ENCODE peak calls at places on chromosomes 1 and 21, in seven cellular contexts. R is A549, X is Panc1, G is HCT116, C is GM12878, S is GM23338, J is HepG2. W is an unnamed sample.

GRCh38 chr1:182405578-182405977 is 5.1 kb upstream of the TEDDM1 start:
- DNase-seq in R (no peak), X (no peak), G (no peak), C (no peak), S (no peak), J (no peak), W (no peak)

GRCh38 chr1:226342656-226343055 is 33.7 kb upstream of the LIN9 start:
- DNase-seq in R (no peak), X (no peak), G (no peak), C (no peak), S (no peak), J (no peak), W (no peak)

GRCh38 chr1:180365039-180365438 is 135.0 kb downstream of the LHX4 start:
- DNase-seq in R (no peak), X (no peak), G (no peak), C (no peak), S (peak), J (peak), W (peak)

GRCh38 chr1:145958734-145959133 is 917 bp upstream of the LIX1L start:
- DNase-seq in R (no peak), X (no peak), G (no peak), C (no peak), S (no peak), J (no peak), W (no peak)

GRCh38 chr1:41174170-41174569 is 67.9 kb downstream of the SCMH1 start:
- DNase-seq in R (no peak), X (no peak), G (no peak), C (no peak), S (no peak), J (no peak), W (no peak)

GRCh38 chr1:165303415-165303814 is 53.1 kb downstream of the LMX1A start:
- DNase-seq in R (no peak), X (no peak), G (no peak), C (no peak), S (peak), J (no peak), W (no peak)

GRCh38 chr1:2945821-2946231 is 75.4 kb upstream of the ACTRT2 start:
- DNase-seq in R (no peak), X (no peak), G (no peak), C (no peak), S (no peak), J (no peak), W (no peak)

GRCh38 chr1:35448344-35448801 is 108.8 kb downstream of the KIAA0319L start:
- DNase-seq in R (no peak), X (no peak), G (no peak), C (no peak), S (no peak), J (peak), W (peak)

GRCh38 chr1:92862605-92863004 is 30.8 kb downstream of the RPL5 start:
- DNase-seq in R (no peak), X (no peak), G (no peak), C (no peak), S (no peak), J (no peak), W (no peak)

GRCh38 chr1:153882296-153882912 is 40.4 kb downstream of the GATAD2B start:
- DNase-seq in R (no peak), X (no peak), G (no peak), C (no peak), S (peak), J (no peak), W (no peak)

GRCh38 chr1:224700915-224701531 is 84.9 kb downstream of the CNIH3 start:
- DNase-seq in R (peak), X (no peak), G (peak), C (peak), S (peak), J (peak), W (peak)

GRCh38 chr1:33634806-33635205 is 162.4 kb downstream of the ZSCAN20 start:
- DNase-seq in R (peak), X (no peak), G (peak), C (no peak), S (peak), J (peak), W (peak)

GRCh38 chr1:184875218-184875617 is 99.1 kb downstream of the NIBAN1 start:
- DNase-seq in R (no peak), X (no peak), G (no peak), C (no peak), S (no peak), J (no peak), W (no peak)

GRCh38 chr1:210262167-210262896 is 29.7 kb downstream of the SERTAD4 start:
- DNase-seq in R (no peak), X (no peak), G (no peak), C (no peak), S (no peak), J (peak), W (no peak)

GRCh38 chr1:51750729-51751128 is 127.8 kb downstream of the NRDC start:
- DNase-seq in R (no peak), X (no peak), G (no peak), C (no peak), S (no peak), J (no peak), W (no peak)

GRCh38 chr1:41629571-41629970 is 145.1 kb upstream of the EDN2 start:
- DNase-seq in R (no peak), X (no peak), G (no peak), C (no peak), S (no peak), J (no peak), W (no peak)

GRCh38 chr1:228141871-228142615 is 2.0 kb downstream of the GUK1 start:
- DNase-seq in R (no peak), X (no peak), G (no peak), C (no peak), S (no peak), J (no peak), W (no peak)

GRCh38 chr1:200296091-200296661 is 113.7 kb downstream of the ZNF281 start:
- DNase-seq in R (no peak), X (no peak), G (no peak), C (no peak), S (no peak), J (peak), W (no peak)

GRCh38 chr1:242784807-242785206 is 260.3 kb upstream of the PLD5 start:
- DNase-seq in R (no peak), X (no peak), G (no peak), C (no peak), S (no peak), J (no peak), W (no peak)

GRCh38 chr21:14670409-14670808 is 124.3 kb upstream of the SAMSN1 start:
- DNase-seq in R (no peak), X (no peak), G (no peak), C (no peak), S (no peak), J (no peak), W (no peak)

GRCh38 chr1:210504286-210504685 is 175.6 kb downstream of the HHAT start:
- DNase-seq in R (no peak), X (no peak), G (no peak), C (no peak), S (no peak), J (no peak), W (no peak)

GRCh38 chr1:193103759-193104495 is 1.3 kb downstream of the GLRX2 start:
- DNase-seq in R (no peak), X (no peak), G (no peak), C (no peak), S (no peak), J (no peak), W (no peak)

GRCh38 chr1:18639335-18640055 is 8.8 kb downstream of the PAX7 start:
- DNase-seq in R (no peak), X (no peak), G (no peak), C (no peak), S (no peak), J (no peak), W (no peak)

GRCh38 chr21:39188521-39189139 is 5.4 kb upstream of the PSMG1 start:
- DNase-seq in R (no peak), X (no peak), G (no peak), C (no peak), S (no peak), J (no peak), W (no peak)

GRCh38 chr1:199161319-199161680 is 522.5 kb downstream of the PTPRC start:
- DNase-seq in R (no peak), X (no peak), G (no peak), C (no peak), S (peak), J (no peak), W (no peak)

GRCh38 chr1:244653439-244654283 is 735 bp downstream of the DESI2 start:
- DNase-seq in R (peak), X (no peak), G (no peak), C (no peak), S (peak), J (peak), W (peak)

GRCh38 chr1:39145651-39145970 is 58.9 kb upstream of the MACF1 start:
- DNase-seq in R (no peak), X (no peak), G (no peak), C (no peak), S (no peak), J (no peak), W (no peak)

GRCh38 chr1:50703240-50703639 is 256.8 kb downstream of the FAF1 start:
- DNase-seq in R (no peak), X (no peak), G (no peak), C (no peak), S (peak), J (no peak), W (no peak)

GRCh38 chr1:245583575-245584330 is 429.0 kb downstream of the KIF26B start:
- DNase-seq in R (no peak), X (no peak), G (no peak), C (no peak), S (no peak), J (no peak), W (no peak)

GRCh38 chr1:6459850-6460265 is 6.1 kb downstream of the TNFRSF25 start:
- DNase-seq in R (no peak), X (no peak), G (no peak), C (no peak), S (no peak), J (no peak), W (no peak)

DNA sequence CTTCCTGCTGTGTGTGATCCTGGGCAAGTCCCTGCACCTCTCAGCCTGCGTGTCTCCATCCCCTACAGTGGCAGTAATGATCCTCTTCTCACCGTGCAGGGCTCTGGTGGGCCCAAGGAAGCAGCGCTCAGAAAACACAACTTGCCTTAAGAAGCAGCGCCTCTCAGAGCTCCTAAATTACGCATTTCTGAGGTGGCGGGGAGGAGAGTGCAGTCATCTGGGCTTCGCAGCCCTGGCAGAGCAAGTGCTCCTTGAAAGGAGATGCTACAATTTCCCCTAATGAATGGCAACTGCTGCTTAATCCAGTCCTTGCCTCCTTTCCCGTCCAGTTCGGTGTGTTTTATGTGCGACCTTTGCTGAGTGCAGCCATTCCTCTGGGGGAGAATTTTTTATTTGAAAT is 287.2 kb downstream of the PTPRU start:
- DNase-seq in R (no peak), X (no peak), G (no peak), C (no peak), S (no peak), J (no peak), W (no peak)
- H3K27ac ChIP-seq in R (no peak), X (no peak), G (no peak), C (no peak), S (no peak), J (no peak), W (no peak)

GRCh38 chr1:53891021-53891420 is 1.4 kb upstream of the YIPF1 start:
- DNase-seq in R (no peak), X (no peak), G (no peak), C (no peak), S (no peak), J (no peak), W (no peak)
- TF ChIP-seq REST in R (no peak), X (no peak), G (no peak), C (no peak), S (no peak), J (no peak), W (no peak)

GRCh38 chr1:31732343-31732742 is 28.5 kb upstream of the COL16A1 start:
- DNase-seq in R (no peak), X (no peak), G (no peak), C (no peak), S (no peak), J (no peak), W (no peak)

GRCh38 chr1:31733389-31734219 is 29.8 kb upstream of the COL16A1 start:
- DNase-seq in R (no peak), X (no peak), G (no peak), C (no peak), S (no peak), J (no peak), W (no peak)

GRCh38 chr1:31734582-31735107 is 29.5 kb downstream of the ADGRB2 start:
- DNase-seq in R (no peak), X (no peak), G (no peak), C (no peak), S (no peak), J (no peak), W (no peak)

GRCh38 chr1:31731049-31731565 is 27.3 kb upstream of the COL16A1 start:
- DNase-seq in R (no peak), X (no peak), G (no peak), C (no peak), S (no peak), J (no peak), W (no peak)

GRCh38 chr1:31732751-31733289 is 29.0 kb upstream of the COL16A1 start:
- DNase-seq in R (no peak), X (no peak), G (no peak), C (no peak), S (peak), J (no peak), W (no peak)
- TF ChIP-seq CTCF in R (no peak), X (no peak), G (no peak), C (no peak), S (peak), J (no peak), W (no peak)

DNA sequence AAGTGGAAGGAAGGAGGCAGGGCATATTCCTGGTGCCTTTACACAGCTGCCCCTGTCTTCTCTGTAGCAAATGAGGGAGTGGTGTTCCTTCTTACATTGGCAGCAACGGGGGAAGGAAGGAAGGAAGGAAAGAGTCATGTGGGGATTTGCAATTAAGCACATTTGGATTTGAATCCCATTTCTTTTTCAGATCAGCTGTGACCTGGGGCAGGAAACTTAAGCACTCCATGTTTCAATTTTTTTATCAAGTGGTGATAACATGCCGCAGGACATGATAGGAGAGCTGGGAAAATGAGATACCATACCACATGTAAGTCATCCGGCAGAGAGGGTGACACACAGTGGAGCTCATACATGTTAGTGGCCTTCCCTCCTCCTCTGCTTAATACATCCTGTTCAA is 186.8 kb downstream of the APP start:
- DNase-seq in R (no peak), X (no peak), G (no peak), C (no peak), S (no peak), J (no peak), W (no peak)
- H3K27ac ChIP-seq in R (no peak), X (no peak), G (no peak), C (no peak), S (peak), J (no peak), W (no peak)

DNA sequence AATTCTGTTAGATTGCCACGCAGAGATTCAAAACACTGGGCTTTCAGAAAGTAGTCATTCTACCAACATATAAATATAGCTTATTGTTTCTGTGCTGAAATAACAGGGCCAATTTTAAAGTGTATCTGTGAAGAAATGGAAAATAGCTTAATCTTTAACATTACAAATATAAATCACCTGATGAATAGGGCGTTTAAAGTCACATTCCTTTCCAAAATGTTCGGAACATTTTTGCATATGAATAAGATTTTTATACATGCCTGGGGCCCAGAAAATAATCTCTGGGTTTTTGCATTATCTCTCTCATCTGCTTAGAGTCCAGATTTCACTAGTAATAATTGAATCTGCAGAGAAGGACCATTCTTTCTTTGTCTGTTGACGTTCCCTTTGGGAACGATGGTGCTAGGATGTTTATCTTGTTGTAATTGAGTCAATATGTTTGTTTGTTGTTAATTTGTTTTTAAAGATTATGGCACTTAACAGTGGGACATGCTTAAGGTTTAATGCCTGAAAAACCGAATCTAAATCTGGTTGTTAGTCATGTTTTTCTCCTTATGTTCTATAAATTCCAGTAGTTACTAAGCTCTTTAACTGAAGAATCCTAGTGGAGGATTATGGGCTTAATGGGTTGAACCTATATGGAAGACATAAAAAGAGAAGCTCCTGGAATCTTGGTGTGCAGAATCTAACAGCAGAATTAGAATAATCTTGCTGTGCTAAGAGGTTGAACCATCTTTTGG is 140.6 kb downstream of the VPS13D start:
- DNase-seq in R (no peak), X (no peak), G (no peak), C (no peak), S (no peak), J (no peak), W (no peak)
- TF ChIP-seq REST in R (no peak), X (no peak), G (no peak), C (no peak), S (no peak), J (no peak), W (no peak)

DNA sequence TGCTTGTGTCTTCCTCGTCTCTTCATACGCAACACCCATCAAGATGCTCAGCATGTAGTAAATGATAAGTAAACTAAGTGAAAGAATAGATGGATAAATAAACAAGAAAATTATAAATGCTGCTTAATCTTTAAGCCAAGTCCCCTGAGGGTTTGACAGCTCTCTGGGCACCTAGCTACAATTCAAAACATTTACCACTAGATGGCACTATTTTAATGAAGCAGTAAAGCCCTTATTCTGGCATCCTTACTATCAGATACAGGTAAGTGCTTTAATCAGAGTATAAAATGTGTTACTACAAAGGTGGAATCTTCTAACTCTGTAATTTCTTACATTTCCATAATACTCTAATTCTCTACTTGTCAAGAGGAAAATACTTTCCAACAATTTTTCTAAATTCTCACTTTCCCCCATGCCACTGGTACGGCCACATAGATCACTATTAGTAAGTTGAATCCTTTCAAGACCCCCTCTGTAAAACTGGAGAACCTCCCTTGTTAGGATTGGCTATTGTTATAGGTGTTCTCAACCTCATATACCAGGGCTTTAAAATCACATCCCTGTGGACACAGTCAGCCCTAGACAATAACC is 137.8 kb downstream of the BARHL2 start:
- DNase-seq in R (peak), X (peak), G (peak), C (no peak), S (peak), J (peak), W (peak)
- TF ChIP-seq CTCF in R (peak), X (peak), G (peak), C (peak), S (peak), J (peak), W (peak)

GRCh38 chr1:1610796-1611597 is 4.3 kb upstream of the MIB2 start:
- DNase-seq in R (no peak), X (no peak), G (no peak), C (no peak), S (no peak), J (no peak), W (no peak)
- H3K27ac ChIP-seq in R (no peak), X (no peak), G (no peak), C (no peak), S (no peak), J (no peak), W (no peak)

GRCh38 chr1:172637522-172637921 is 21.4 kb upstream of the FASLG start:
- DNase-seq in R (no peak), X (no peak), G (no peak), C (no peak), S (no peak), J (peak), W (no peak)
- TF ChIP-seq REST in R (no peak), X (no peak), G (no peak), C (no peak), S (no peak), J (no peak), W (no peak)

GRCh38 chr1:75764057-75764655 is 21.9 kb upstream of the RABGGTB start:
- DNase-seq in R (no peak), X (no peak), G (no peak), C (no peak), S (no peak), J (no peak), W (no peak)
- TF ChIP-seq CTCF in R (no peak), X (no peak), G (no peak), C (no peak), S (peak), J (no peak), W (no peak)